ENCODE peak calls at places on chromosomes 1 and 21, in eight cellular contexts. J is CD4-positive, alpha-beta T cell; W is T follicular helper cell; E is tibial nerve; S is kidney; F is stimulated activated CD4-positive, alpha-beta T cell treated with anti-CD3 and anti-CD28 coated beads, Interleukin-2, amount 100 ng/mL, for 24 hours; H is caudate nucleus; U is NCI-H510A. P is an unnamed sample.

GRCh38 chr1:41662061-41662655 is 177.7 kb upstream of the EDN2 start:
- DNase-seq in J (peak), W (peak), E (peak), S (peak), F (peak), H (no peak), U (no peak), P (peak)

GRCh38 chr1:29676496-29676895 is 440.2 kb downstream of the PTPRU start:
- DNase-seq in J (no peak), W (no peak), E (peak), S (no peak), F (no peak), H (no peak), U (no peak), P (no peak)

GRCh38 chr1:1290238-1290731 is 10.0 kb downstream of the SCNN1D start:
- DNase-seq in J (peak), W (peak), E (no peak), S (no peak), F (peak), H (no peak), U (peak), P (no peak)

GRCh38 chr21:32921632-32922230 is 104.0 kb upstream of the OLIG2 start:
- DNase-seq in J (peak), W (no peak), E (no peak), S (no peak), F (peak), H (no peak), U (no peak), P (no peak)

GRCh38 chr1:54459714-54460113 is 53.5 kb upstream of the SSBP3 start:
- DNase-seq in J (peak), W (no peak), E (no peak), S (peak), F (no peak), H (no peak), U (no peak), P (no peak)

GRCh38 chr1:46812065-46812750 is 13.4 kb downstream of the CYP4B1 start:
- DNase-seq in J (no peak), W (no peak), E (no peak), S (no peak), F (no peak), H (no peak), U (no peak), P (no peak)

GRCh38 chr1:219138747-219139146 is 34.9 kb upstream of the LYPLAL1 start:
- DNase-seq in J (no peak), W (no peak), E (no peak), S (no peak), F (no peak), H (no peak), U (no peak), P (no peak)

GRCh38 chr1:235391879-235392278 is 24.7 kb downstream of the TBCE start:
- DNase-seq in J (no peak), W (no peak), E (no peak), S (no peak), F (no peak), H (no peak), U (no peak), P (no peak)

GRCh38 chr1:9721606-9722377 is 70.3 kb downstream of the PIK3CD start:
- DNase-seq in J (peak), W (peak), E (no peak), S (peak), F (peak), H (no peak), U (no peak), P (peak)

GRCh38 chr21:17466166-17466565 is 46.7 kb upstream of the CXADR start:
- DNase-seq in J (no peak), W (no peak), E (no peak), S (no peak), F (no peak), H (no peak), U (no peak), P (no peak)

GRCh38 chr1:228648647-228649383 is 86.5 kb upstream of the RHOU start:
- DNase-seq in J (no peak), W (no peak), E (no peak), S (no peak), F (no peak), H (no peak), U (no peak), P (no peak)

GRCh38 chr1:227887697-227888403 is 59.9 kb downstream of the WNT9A start:
- DNase-seq in J (no peak), W (peak), E (peak), S (peak), F (peak), H (no peak), U (peak), P (peak)

GRCh38 chr21:31052489-31053142 is 14.3 kb upstream of the KRTAP19-8 start:
- DNase-seq in J (no peak), W (no peak), E (no peak), S (no peak), F (no peak), H (no peak), U (no peak), P (no peak)

GRCh38 chr1:233252436-233252835 is 43.1 kb downstream of the PCNX2 start:
- DNase-seq in J (no peak), W (no peak), E (no peak), S (peak), F (no peak), H (no peak), U (no peak), P (peak)

GRCh38 chr21:14121719-14122118 is 89.0 kb downstream of the LIPI start:
- DNase-seq in J (no peak), W (no peak), E (no peak), S (no peak), F (no peak), H (no peak), U (no peak), P (no peak)

GRCh38 chr21:38140192-38140905 is 116.4 kb upstream of the KCNJ15 start:
- DNase-seq in J (no peak), W (no peak), E (peak), S (peak), F (no peak), H (no peak), U (no peak), P (peak)

GRCh38 chr21:35198982-35199732 is 150.1 kb upstream of the RUNX1 start:
- DNase-seq in J (no peak), W (no peak), E (no peak), S (no peak), F (no peak), H (no peak), U (no peak), P (no peak)

GRCh38 chr1:220281159-220281574 is 8.9 kb upstream of the RAB3GAP2 start:
- DNase-seq in J (no peak), W (no peak), E (no peak), S (no peak), F (no peak), H (no peak), U (no peak), P (no peak)

GRCh38 chr1:31587720-31588423 is 11.6 kb downstream of the TINAGL1 start:
- DNase-seq in J (peak), W (peak), E (no peak), S (peak), F (peak), H (no peak), U (peak), P (peak)

GRCh38 chr1:16208270-16208987 is 4.0 kb downstream of the ARHGEF19 start:
- DNase-seq in J (no peak), W (no peak), E (no peak), S (peak), F (no peak), H (no peak), U (no peak), P (no peak)

GRCh38 chr1:158520955-158521665 is 33.1 kb downstream of the OR6Y1 start:
- DNase-seq in J (no peak), W (no peak), E (no peak), S (no peak), F (no peak), H (no peak), U (no peak), P (no peak)

GRCh38 chr21:31343680-31344480 is at the start of gene TIAM1:
- DNase-seq in J (no peak), W (no peak), E (peak), S (no peak), F (peak), H (no peak), U (no peak), P (peak)

GRCh38 chr1:205444931-205445652 is 10.8 kb downstream of the BLACAT1 start:
- DNase-seq in J (no peak), W (no peak), E (no peak), S (no peak), F (no peak), H (no peak), U (peak), P (peak)

GRCh38 chr1:53085405-53085804 is 23.4 kb downstream of the PODN start:
- DNase-seq in J (no peak), W (no peak), E (no peak), S (no peak), F (no peak), H (no peak), U (no peak), P (no peak)

GRCh38 chr1:7402548-7402850 is 368.6 kb upstream of the VAMP3 start:
- DNase-seq in J (no peak), W (no peak), E (no peak), S (no peak), F (no peak), H (no peak), U (no peak), P (no peak)

GRCh38 chr1:204958325-204959307 is 84.4 kb upstream of the CNTN2 start:
- DNase-seq in J (no peak), W (no peak), E (no peak), S (no peak), F (no peak), H (no peak), U (no peak), P (no peak)

GRCh38 chr1:2828586-2829250 is 27.2 kb upstream of the TTC34 start:
- DNase-seq in J (no peak), W (no peak), E (no peak), S (peak), F (no peak), H (no peak), U (no peak), P (no peak)

GRCh38 chr1:27137022-27137542 is 17.8 kb downstream of the SLC9A1 start:
- DNase-seq in J (peak), W (peak), E (peak), S (peak), F (peak), H (no peak), U (peak), P (peak)

GRCh38 chr1:78919150-78919549 is 87.4 kb downstream of the ADGRL4 start:
- DNase-seq in J (no peak), W (no peak), E (no peak), S (no peak), F (no peak), H (no peak), U (no peak), P (no peak)

GRCh38 chr1:236143104-236143948 is 987 bp downstream of the GPR137B start:
- DNase-seq in J (no peak), W (no peak), E (no peak), S (no peak), F (peak), H (no peak), U (no peak), P (peak)

GRCh38 chr1:165632491-165632890 is 1.5 kb downstream of the MGST3 start:
- DNase-seq in J (no peak), W (no peak), E (no peak), S (no peak), F (no peak), H (no peak), U (no peak), P (no peak)

GRCh38 chr1:215797859-215798258 is 230.8 kb downstream of the KCTD3 start:
- DNase-seq in J (no peak), W (no peak), E (no peak), S (no peak), F (no peak), H (no peak), U (no peak), P (no peak)

GRCh38 chr1:24275510-24275909 is 43.6 kb upstream of the GRHL3 start:
- DNase-seq in J (no peak), W (no peak), E (no peak), S (no peak), F (no peak), H (no peak), U (no peak), P (no peak)

GRCh38 chr1:202923533-202923932 is 3.5 kb downstream of the KLHL12 start:
- DNase-seq in J (no peak), W (no peak), E (no peak), S (no peak), F (no peak), H (no peak), U (no peak), P (no peak)

GRCh38 chr1:41418868-41419583 is 57.8 kb downstream of the FOXO6 start:
- DNase-seq in J (no peak), W (no peak), E (peak), S (peak), F (no peak), H (no peak), U (peak), P (peak)

GRCh38 chr1:205199090-205199930 is 12.2 kb downstream of the DSTYK start:
- DNase-seq in J (no peak), W (no peak), E (no peak), S (no peak), F (peak), H (no peak), U (no peak), P (no peak)

GRCh38 chr1:81921344-81921743 is 120.6 kb downstream of the ADGRL2 start:
- DNase-seq in J (no peak), W (no peak), E (no peak), S (no peak), F (no peak), H (no peak), U (no peak), P (no peak)

GRCh38 chr1:40477680-40478057 is 579 bp downstream of the ZFP69 start:
- DNase-seq in J (no peak), W (no peak), E (peak), S (no peak), F (peak), H (peak), U (peak), P (peak)

GRCh38 chr1:33330376-33330890 is 9.5 kb upstream of the A3GALT2 start:
- DNase-seq in J (no peak), W (no peak), E (no peak), S (no peak), F (no peak), H (no peak), U (no peak), P (no peak)